ENCODE peak calls at places on chromosomes 1 and 21, in ten cellular contexts. One of them, this sample, is unnamed.

GRCh38 chr21:22468893-22469292 is 1470.7 kb downstream of the NCAM2 start:
- DNase-seq in activated T-helper 1 cell treated with anti-CD3 and anti-CD28 coated beads, Interleukin-12 subunit alpha, Interleukin-12 subunit beta, Interleukin-2, Interleukin-4 antibody, amounts not matched to agents 30 ng/mL and 10 ng/mL and 1 ng/mL, durations not matched to agents 14 hours and 24 hours and 36 hours: no peak
- DNase-seq in stomach: no peak
- DNase-seq in trophoblast cell: no peak
- DNase-seq in activated CD8-positive, alpha-beta memory T cell treated with anti-CD3 and anti-CD28 coated beads for 48 hours: no peak
- DNase-seq in memory B cell: no peak
- DNase-seq in LoVo: no peak
- DNase-seq in AG08396: no peak
- DNase-seq in T-helper 2 cell: no peak
- DNase-seq in activated CD4-positive, alpha-beta T cell treated with anti-CD3 and anti-CD28 coated beads, Interleukin-2, amount 10 ng/mL, durations not matched to agents 24 days and 14 days: no peak
- DNase-seq in this sample: no peak

GRCh38 chr1:156004843-156005593 is 15.7 kb downstream of the SSR2 start:
- DNase-seq in trophoblast cell: no peak
- DNase-seq in LoVo: no peak
- DNase-seq in AG08396: no peak
- DNase-seq in activated CD8-positive, alpha-beta memory T cell treated with anti-CD3 and anti-CD28 coated beads for 48 hours: no peak
- DNase-seq in memory B cell: no peak
- DNase-seq in stomach: peak; percentile 57
- DNase-seq in T-helper 2 cell: peak; percentile 61
- DNase-seq in activated T-helper 1 cell treated with anti-CD3 and anti-CD28 coated beads, Interleukin-12 subunit alpha, Interleukin-12 subunit beta, Interleukin-2, Interleukin-4 antibody, amounts not matched to agents 30 ng/mL and 10 ng/mL and 1 ng/mL, durations not matched to agents 14 hours and 24 hours and 36 hours: peak; percentile 38
- DNase-seq in activated CD4-positive, alpha-beta T cell treated with anti-CD3 and anti-CD28 coated beads, Interleukin-2, amount 10 ng/mL, durations not matched to agents 24 days and 14 days: peak; percentile 81
- DNase-seq in this sample: peak; percentile 9

GRCh38 chr1:184624626-184625025 is 130.0 kb downstream of the EDEM3 start:
- DNase-seq in AG08396: no peak
- DNase-seq in activated T-helper 1 cell treated with anti-CD3 and anti-CD28 coated beads, Interleukin-12 subunit alpha, Interleukin-12 subunit beta, Interleukin-2, Interleukin-4 antibody, amounts not matched to agents 30 ng/mL and 10 ng/mL and 1 ng/mL, durations not matched to agents 14 hours and 24 hours and 36 hours: no peak
- DNase-seq in memory B cell: no peak
- DNase-seq in activated CD8-positive, alpha-beta memory T cell treated with anti-CD3 and anti-CD28 coated beads for 48 hours: no peak
- DNase-seq in stomach: no peak
- DNase-seq in LoVo: no peak
- DNase-seq in trophoblast cell: peak; percentile 48
- DNase-seq in T-helper 2 cell: no peak
- DNase-seq in activated CD4-positive, alpha-beta T cell treated with anti-CD3 and anti-CD28 coated beads, Interleukin-2, amount 10 ng/mL, durations not matched to agents 24 days and 14 days: no peak
- DNase-seq in this sample: no peak

GRCh38 chr1:100362821-100363466 is 10.6 kb downstream of the CDC14A start:
- DNase-seq in activated CD4-positive, alpha-beta T cell treated with anti-CD3 and anti-CD28 coated beads, Interleukin-2, amount 10 ng/mL, durations not matched to agents 24 days and 14 days: peak; percentile 45
- DNase-seq in LoVo: no peak
- DNase-seq in trophoblast cell: no peak
- DNase-seq in memory B cell: no peak
- DNase-seq in stomach: no peak
- DNase-seq in T-helper 2 cell: peak; percentile 55
- DNase-seq in AG08396: no peak
- DNase-seq in activated CD8-positive, alpha-beta memory T cell treated with anti-CD3 and anti-CD28 coated beads for 48 hours: no peak
- DNase-seq in activated T-helper 1 cell treated with anti-CD3 and anti-CD28 coated beads, Interleukin-12 subunit alpha, Interleukin-12 subunit beta, Interleukin-2, Interleukin-4 antibody, amounts not matched to agents 30 ng/mL and 10 ng/mL and 1 ng/mL, durations not matched to agents 14 hours and 24 hours and 36 hours: no peak
- DNase-seq in this sample: no peak

GRCh38 chr1:227916655-227917054 is 31.1 kb downstream of the WNT9A start:
- DNase-seq in T-helper 2 cell: no peak
- DNase-seq in stomach: no peak
- DNase-seq in AG08396: no peak
- DNase-seq in activated CD8-positive, alpha-beta memory T cell treated with anti-CD3 and anti-CD28 coated beads for 48 hours: no peak
- DNase-seq in activated CD4-positive, alpha-beta T cell treated with anti-CD3 and anti-CD28 coated beads, Interleukin-2, amount 10 ng/mL, durations not matched to agents 24 days and 14 days: no peak
- DNase-seq in LoVo: no peak
- DNase-seq in activated T-helper 1 cell treated with anti-CD3 and anti-CD28 coated beads, Interleukin-12 subunit alpha, Interleukin-12 subunit beta, Interleukin-2, Interleukin-4 antibody, amounts not matched to agents 30 ng/mL and 10 ng/mL and 1 ng/mL, durations not matched to agents 14 hours and 24 hours and 36 hours: no peak
- DNase-seq in trophoblast cell: no peak
- DNase-seq in memory B cell: no peak
- DNase-seq in this sample: no peak

GRCh38 chr1:72724951-72725863 is 442.9 kb upstream of the NEGR1 start:
- DNase-seq in activated T-helper 1 cell treated with anti-CD3 and anti-CD28 coated beads, Interleukin-12 subunit alpha, Interleukin-12 subunit beta, Interleukin-2, Interleukin-4 antibody, amounts not matched to agents 30 ng/mL and 10 ng/mL and 1 ng/mL, durations not matched to agents 14 hours and 24 hours and 36 hours: no peak
- DNase-seq in stomach: no peak
- DNase-seq in activated CD8-positive, alpha-beta memory T cell treated with anti-CD3 and anti-CD28 coated beads for 48 hours: no peak
- DNase-seq in activated CD4-positive, alpha-beta T cell treated with anti-CD3 and anti-CD28 coated beads, Interleukin-2, amount 10 ng/mL, durations not matched to agents 24 days and 14 days: no peak
- DNase-seq in trophoblast cell: no peak
- DNase-seq in LoVo: no peak
- DNase-seq in memory B cell: no peak
- DNase-seq in AG08396: no peak
- DNase-seq in T-helper 2 cell: no peak
- DNase-seq in this sample: no peak

GRCh38 chr1:154453155-154453554 is 48.0 kb downstream of the IL6R start:
- DNase-seq in LoVo: no peak
- DNase-seq in activated CD8-positive, alpha-beta memory T cell treated with anti-CD3 and anti-CD28 coated beads for 48 hours: no peak
- DNase-seq in T-helper 2 cell: no peak
- DNase-seq in activated T-helper 1 cell treated with anti-CD3 and anti-CD28 coated beads, Interleukin-12 subunit alpha, Interleukin-12 subunit beta, Interleukin-2, Interleukin-4 antibody, amounts not matched to agents 30 ng/mL and 10 ng/mL and 1 ng/mL, durations not matched to agents 14 hours and 24 hours and 36 hours: no peak
- DNase-seq in activated CD4-positive, alpha-beta T cell treated with anti-CD3 and anti-CD28 coated beads, Interleukin-2, amount 10 ng/mL, durations not matched to agents 24 days and 14 days: no peak
- DNase-seq in AG08396: no peak
- DNase-seq in memory B cell: no peak
- DNase-seq in stomach: no peak
- DNase-seq in trophoblast cell: no peak
- DNase-seq in this sample: no peak

GRCh38 chr1:204313675-204314074 is 46.1 kb downstream of the PLEKHA6 start:
- DNase-seq in AG08396: no peak
- DNase-seq in activated T-helper 1 cell treated with anti-CD3 and anti-CD28 coated beads, Interleukin-12 subunit alpha, Interleukin-12 subunit beta, Interleukin-2, Interleukin-4 antibody, amounts not matched to agents 30 ng/mL and 10 ng/mL and 1 ng/mL, durations not matched to agents 14 hours and 24 hours and 36 hours: no peak
- DNase-seq in stomach: no peak
- DNase-seq in activated CD4-positive, alpha-beta T cell treated with anti-CD3 and anti-CD28 coated beads, Interleukin-2, amount 10 ng/mL, durations not matched to agents 24 days and 14 days: no peak
- DNase-seq in T-helper 2 cell: no peak
- DNase-seq in memory B cell: no peak
- DNase-seq in LoVo: no peak
- DNase-seq in trophoblast cell: no peak
- DNase-seq in activated CD8-positive, alpha-beta memory T cell treated with anti-CD3 and anti-CD28 coated beads for 48 hours: no peak
- DNase-seq in this sample: no peak

GRCh38 chr1:84877592-84877991 is 15.4 kb downstream of the LPAR3 start:
- DNase-seq in memory B cell: no peak
- DNase-seq in LoVo: no peak
- DNase-seq in activated CD8-positive, alpha-beta memory T cell treated with anti-CD3 and anti-CD28 coated beads for 48 hours: no peak
- DNase-seq in trophoblast cell: no peak
- DNase-seq in stomach: no peak
- DNase-seq in activated T-helper 1 cell treated with anti-CD3 and anti-CD28 coated beads, Interleukin-12 subunit alpha, Interleukin-12 subunit beta, Interleukin-2, Interleukin-4 antibody, amounts not matched to agents 30 ng/mL and 10 ng/mL and 1 ng/mL, durations not matched to agents 14 hours and 24 hours and 36 hours: no peak
- DNase-seq in AG08396: peak; percentile 36
- DNase-seq in activated CD4-positive, alpha-beta T cell treated with anti-CD3 and anti-CD28 coated beads, Interleukin-2, amount 10 ng/mL, durations not matched to agents 24 days and 14 days: no peak
- DNase-seq in T-helper 2 cell: no peak
- DNase-seq in this sample: no peak

GRCh38 chr21:45979141-45979631 is 2.4 kb upstream of the COL6A1 start:
- DNase-seq in AG08396: no peak
- DNase-seq in trophoblast cell: no peak
- DNase-seq in activated T-helper 1 cell treated with anti-CD3 and anti-CD28 coated beads, Interleukin-12 subunit alpha, Interleukin-12 subunit beta, Interleukin-2, Interleukin-4 antibody, amounts not matched to agents 30 ng/mL and 10 ng/mL and 1 ng/mL, durations not matched to agents 14 hours and 24 hours and 36 hours: no peak
- DNase-seq in activated CD8-positive, alpha-beta memory T cell treated with anti-CD3 and anti-CD28 coated beads for 48 hours: no peak
- DNase-seq in memory B cell: no peak
- DNase-seq in stomach: no peak
- DNase-seq in T-helper 2 cell: no peak
- DNase-seq in LoVo: no peak
- DNase-seq in activated CD4-positive, alpha-beta T cell treated with anti-CD3 and anti-CD28 coated beads, Interleukin-2, amount 10 ng/mL, durations not matched to agents 24 days and 14 days: no peak
- DNase-seq in this sample: no peak

GRCh38 chr1:172408958-172409357 is 11.5 kb upstream of the C1orf105 start:
- DNase-seq in activated CD8-positive, alpha-beta memory T cell treated with anti-CD3 and anti-CD28 coated beads for 48 hours: no peak
- DNase-seq in AG08396: no peak
- DNase-seq in activated T-helper 1 cell treated with anti-CD3 and anti-CD28 coated beads, Interleukin-12 subunit alpha, Interleukin-12 subunit beta, Interleukin-2, Interleukin-4 antibody, amounts not matched to agents 30 ng/mL and 10 ng/mL and 1 ng/mL, durations not matched to agents 14 hours and 24 hours and 36 hours: no peak
- DNase-seq in memory B cell: no peak
- DNase-seq in LoVo: no peak
- DNase-seq in activated CD4-positive, alpha-beta T cell treated with anti-CD3 and anti-CD28 coated beads, Interleukin-2, amount 10 ng/mL, durations not matched to agents 24 days and 14 days: no peak
- DNase-seq in T-helper 2 cell: no peak
- DNase-seq in stomach: no peak
- DNase-seq in trophoblast cell: peak; percentile 64
- DNase-seq in this sample: no peak

GRCh38 chr1:29417558-29417858 is 181.2 kb downstream of the PTPRU start:
- DNase-seq in memory B cell: no peak
- DNase-seq in activated T-helper 1 cell treated with anti-CD3 and anti-CD28 coated beads, Interleukin-12 subunit alpha, Interleukin-12 subunit beta, Interleukin-2, Interleukin-4 antibody, amounts not matched to agents 30 ng/mL and 10 ng/mL and 1 ng/mL, durations not matched to agents 14 hours and 24 hours and 36 hours: no peak
- DNase-seq in stomach: no peak
- DNase-seq in trophoblast cell: no peak
- DNase-seq in LoVo: no peak
- DNase-seq in AG08396: no peak
- DNase-seq in activated CD4-positive, alpha-beta T cell treated with anti-CD3 and anti-CD28 coated beads, Interleukin-2, amount 10 ng/mL, durations not matched to agents 24 days and 14 days: no peak
- DNase-seq in T-helper 2 cell: no peak
- DNase-seq in activated CD8-positive, alpha-beta memory T cell treated with anti-CD3 and anti-CD28 coated beads for 48 hours: no peak
- DNase-seq in this sample: no peak

GRCh38 chr1:203158967-203159665 is 16.5 kb downstream of the MYBPH start:
- DNase-seq in LoVo: no peak
- DNase-seq in memory B cell: no peak
- DNase-seq in T-helper 2 cell: no peak
- DNase-seq in stomach: no peak
- DNase-seq in trophoblast cell: no peak
- DNase-seq in activated T-helper 1 cell treated with anti-CD3 and anti-CD28 coated beads, Interleukin-12 subunit alpha, Interleukin-12 subunit beta, Interleukin-2, Interleukin-4 antibody, amounts not matched to agents 30 ng/mL and 10 ng/mL and 1 ng/mL, durations not matched to agents 14 hours and 24 hours and 36 hours: no peak
- DNase-seq in AG08396: no peak
- DNase-seq in activated CD8-positive, alpha-beta memory T cell treated with anti-CD3 and anti-CD28 coated beads for 48 hours: no peak
- DNase-seq in activated CD4-positive, alpha-beta T cell treated with anti-CD3 and anti-CD28 coated beads, Interleukin-2, amount 10 ng/mL, durations not matched to agents 24 days and 14 days: no peak
- DNase-seq in this sample: no peak

GRCh38 chr1:33972676-33973395 is 109.0 kb downstream of the HMGB4 start:
- DNase-seq in LoVo: no peak
- DNase-seq in activated CD8-positive, alpha-beta memory T cell treated with anti-CD3 and anti-CD28 coated beads for 48 hours: no peak
- DNase-seq in stomach: no peak
- DNase-seq in AG08396: no peak
- DNase-seq in memory B cell: no peak
- DNase-seq in activated CD4-positive, alpha-beta T cell treated with anti-CD3 and anti-CD28 coated beads, Interleukin-2, amount 10 ng/mL, durations not matched to agents 24 days and 14 days: no peak
- DNase-seq in activated T-helper 1 cell treated with anti-CD3 and anti-CD28 coated beads, Interleukin-12 subunit alpha, Interleukin-12 subunit beta, Interleukin-2, Interleukin-4 antibody, amounts not matched to agents 30 ng/mL and 10 ng/mL and 1 ng/mL, durations not matched to agents 14 hours and 24 hours and 36 hours: no peak
- DNase-seq in trophoblast cell: no peak
- DNase-seq in T-helper 2 cell: no peak
- DNase-seq in this sample: no peak

GRCh38 chr1:84089470-84090261 is 54.4 kb upstream of the PRKACB start:
- DNase-seq in T-helper 2 cell: no peak
- DNase-seq in activated T-helper 1 cell treated with anti-CD3 and anti-CD28 coated beads, Interleukin-12 subunit alpha, Interleukin-12 subunit beta, Interleukin-2, Interleukin-4 antibody, amounts not matched to agents 30 ng/mL and 10 ng/mL and 1 ng/mL, durations not matched to agents 14 hours and 24 hours and 36 hours: no peak
- DNase-seq in LoVo: peak; percentile 72
- DNase-seq in memory B cell: no peak
- DNase-seq in stomach: no peak
- DNase-seq in activated CD8-positive, alpha-beta memory T cell treated with anti-CD3 and anti-CD28 coated beads for 48 hours: no peak
- DNase-seq in AG08396: no peak
- DNase-seq in trophoblast cell: no peak
- DNase-seq in activated CD4-positive, alpha-beta T cell treated with anti-CD3 and anti-CD28 coated beads, Interleukin-2, amount 10 ng/mL, durations not matched to agents 24 days and 14 days: no peak
- DNase-seq in this sample: no peak

GRCh38 chr21:45364464-45365185 is 40.3 kb upstream of the COL18A1 start:
- DNase-seq in trophoblast cell: no peak
- DNase-seq in activated CD8-positive, alpha-beta memory T cell treated with anti-CD3 and anti-CD28 coated beads for 48 hours: no peak
- DNase-seq in activated T-helper 1 cell treated with anti-CD3 and anti-CD28 coated beads, Interleukin-12 subunit alpha, Interleukin-12 subunit beta, Interleukin-2, Interleukin-4 antibody, amounts not matched to agents 30 ng/mL and 10 ng/mL and 1 ng/mL, durations not matched to agents 14 hours and 24 hours and 36 hours: no peak
- DNase-seq in activated CD4-positive, alpha-beta T cell treated with anti-CD3 and anti-CD28 coated beads, Interleukin-2, amount 10 ng/mL, durations not matched to agents 24 days and 14 days: no peak
- DNase-seq in T-helper 2 cell: no peak
- DNase-seq in LoVo: no peak
- DNase-seq in stomach: no peak
- DNase-seq in memory B cell: no peak
- DNase-seq in AG08396: peak; percentile 60
- DNase-seq in this sample: no peak

GRCh38 chr1:63612971-63613370 is 19.8 kb downstream of the PGM1 start:
- DNase-seq in activated T-helper 1 cell treated with anti-CD3 and anti-CD28 coated beads, Interleukin-12 subunit alpha, Interleukin-12 subunit beta, Interleukin-2, Interleukin-4 antibody, amounts not matched to agents 30 ng/mL and 10 ng/mL and 1 ng/mL, durations not matched to agents 14 hours and 24 hours and 36 hours: no peak
- DNase-seq in activated CD4-positive, alpha-beta T cell treated with anti-CD3 and anti-CD28 coated beads, Interleukin-2, amount 10 ng/mL, durations not matched to agents 24 days and 14 days: no peak
- DNase-seq in AG08396: no peak
- DNase-seq in stomach: no peak
- DNase-seq in memory B cell: no peak
- DNase-seq in trophoblast cell: peak; percentile 40
- DNase-seq in LoVo: no peak
- DNase-seq in T-helper 2 cell: no peak
- DNase-seq in activated CD8-positive, alpha-beta memory T cell treated with anti-CD3 and anti-CD28 coated beads for 48 hours: no peak
- DNase-seq in this sample: no peak

GRCh38 chr1:94273111-94273510 is 35.7 kb upstream of the ARHGAP29 start:
- DNase-seq in activated CD8-positive, alpha-beta memory T cell treated with anti-CD3 and anti-CD28 coated beads for 48 hours: no peak
- DNase-seq in stomach: no peak
- DNase-seq in T-helper 2 cell: no peak
- DNase-seq in AG08396: no peak
- DNase-seq in activated CD4-positive, alpha-beta T cell treated with anti-CD3 and anti-CD28 coated beads, Interleukin-2, amount 10 ng/mL, durations not matched to agents 24 days and 14 days: no peak
- DNase-seq in memory B cell: no peak
- DNase-seq in LoVo: no peak
- DNase-seq in activated T-helper 1 cell treated with anti-CD3 and anti-CD28 coated beads, Interleukin-12 subunit alpha, Interleukin-12 subunit beta, Interleukin-2, Interleukin-4 antibody, amounts not matched to agents 30 ng/mL and 10 ng/mL and 1 ng/mL, durations not matched to agents 14 hours and 24 hours and 36 hours: no peak
- DNase-seq in trophoblast cell: no peak
- DNase-seq in this sample: no peak

GRCh38 chr1:6126028-6126427 is 54.1 kb downstream of the CHD5 start:
- DNase-seq in LoVo: no peak
- DNase-seq in trophoblast cell: no peak
- DNase-seq in activated T-helper 1 cell treated with anti-CD3 and anti-CD28 coated beads, Interleukin-12 subunit alpha, Interleukin-12 subunit beta, Interleukin-2, Interleukin-4 antibody, amounts not matched to agents 30 ng/mL and 10 ng/mL and 1 ng/mL, durations not matched to agents 14 hours and 24 hours and 36 hours: no peak
- DNase-seq in AG08396: no peak
- DNase-seq in activated CD8-positive, alpha-beta memory T cell treated with anti-CD3 and anti-CD28 coated beads for 48 hours: no peak
- DNase-seq in stomach: no peak
- DNase-seq in memory B cell: no peak
- DNase-seq in activated CD4-positive, alpha-beta T cell treated with anti-CD3 and anti-CD28 coated beads, Interleukin-2, amount 10 ng/mL, durations not matched to agents 24 days and 14 days: no peak
- DNase-seq in T-helper 2 cell: no peak
- DNase-seq in this sample: no peak

GRCh38 chr1:53508991-53509663 is 49.9 kb downstream of the DMRTB1 start:
- DNase-seq in activated CD4-positive, alpha-beta T cell treated with anti-CD3 and anti-CD28 coated beads, Interleukin-2, amount 10 ng/mL, durations not matched to agents 24 days and 14 days: no peak
- DNase-seq in LoVo: no peak
- DNase-seq in T-helper 2 cell: no peak
- DNase-seq in trophoblast cell: no peak
- DNase-seq in activated CD8-positive, alpha-beta memory T cell treated with anti-CD3 and anti-CD28 coated beads for 48 hours: no peak
- DNase-seq in memory B cell: no peak
- DNase-seq in AG08396: peak; percentile 57
- DNase-seq in stomach: no peak
- DNase-seq in activated T-helper 1 cell treated with anti-CD3 and anti-CD28 coated beads, Interleukin-12 subunit alpha, Interleukin-12 subunit beta, Interleukin-2, Interleukin-4 antibody, amounts not matched to agents 30 ng/mL and 10 ng/mL and 1 ng/mL, durations not matched to agents 14 hours and 24 hours and 36 hours: no peak
- DNase-seq in this sample: no peak

GRCh38 chr1:95207223-95207935 is 26.6 kb upstream of the RWDD3 start:
- DNase-seq in trophoblast cell: no peak
- DNase-seq in T-helper 2 cell: no peak
- DNase-seq in activated CD8-positive, alpha-beta memory T cell treated with anti-CD3 and anti-CD28 coated beads for 48 hours: no peak
- DNase-seq in memory B cell: no peak
- DNase-seq in AG08396: no peak
- DNase-seq in activated T-helper 1 cell treated with anti-CD3 and anti-CD28 coated beads, Interleukin-12 subunit alpha, Interleukin-12 subunit beta, Interleukin-2, Interleukin-4 antibody, amounts not matched to agents 30 ng/mL and 10 ng/mL and 1 ng/mL, durations not matched to agents 14 hours and 24 hours and 36 hours: no peak
- DNase-seq in LoVo: no peak
- DNase-seq in stomach: peak; percentile 31
- DNase-seq in activated CD4-positive, alpha-beta T cell treated with anti-CD3 and anti-CD28 coated beads, Interleukin-2, amount 10 ng/mL, durations not matched to agents 24 days and 14 days: no peak
- DNase-seq in this sample: no peak

GRCh38 chr1:195899762-195900352 is 708.4 kb downstream of the KCNT2 start:
- DNase-seq in trophoblast cell: no peak
- DNase-seq in LoVo: no peak
- DNase-seq in memory B cell: no peak
- DNase-seq in stomach: no peak
- DNase-seq in AG08396: peak; percentile 2
- DNase-seq in activated CD8-positive, alpha-beta memory T cell treated with anti-CD3 and anti-CD28 coated beads for 48 hours: no peak
- DNase-seq in T-helper 2 cell: no peak
- DNase-seq in activated CD4-positive, alpha-beta T cell treated with anti-CD3 and anti-CD28 coated beads, Interleukin-2, amount 10 ng/mL, durations not matched to agents 24 days and 14 days: no peak
- DNase-seq in activated T-helper 1 cell treated with anti-CD3 and anti-CD28 coated beads, Interleukin-12 subunit alpha, Interleukin-12 subunit beta, Interleukin-2, Interleukin-4 antibody, amounts not matched to agents 30 ng/mL and 10 ng/mL and 1 ng/mL, durations not matched to agents 14 hours and 24 hours and 36 hours: no peak
- DNase-seq in this sample: no peak

GRCh38 chr1:11407301-11407994 is 71.5 kb upstream of the DISP3 start:
- DNase-seq in stomach: no peak
- DNase-seq in activated CD4-positive, alpha-beta T cell treated with anti-CD3 and anti-CD28 coated beads, Interleukin-2, amount 10 ng/mL, durations not matched to agents 24 days and 14 days: peak; percentile 80
- DNase-seq in LoVo: no peak
- DNase-seq in trophoblast cell: no peak
- DNase-seq in activated T-helper 1 cell treated with anti-CD3 and anti-CD28 coated beads, Interleukin-12 subunit alpha, Interleukin-12 subunit beta, Interleukin-2, Interleukin-4 antibody, amounts not matched to agents 30 ng/mL and 10 ng/mL and 1 ng/mL, durations not matched to agents 14 hours and 24 hours and 36 hours: peak; percentile 15
- DNase-seq in T-helper 2 cell: no peak
- DNase-seq in memory B cell: no peak
- DNase-seq in AG08396: no peak
- DNase-seq in activated CD8-positive, alpha-beta memory T cell treated with anti-CD3 and anti-CD28 coated beads for 48 hours: no peak
- DNase-seq in this sample: peak; percentile 36

GRCh38 chr1:90713741-90714509 is 3.2 kb downstream of the BARHL2 start:
- DNase-seq in memory B cell: no peak
- DNase-seq in trophoblast cell: no peak
- DNase-seq in stomach: no peak
- DNase-seq in LoVo: no peak
- DNase-seq in AG08396: peak; percentile 17
- DNase-seq in T-helper 2 cell: no peak
- DNase-seq in activated CD4-positive, alpha-beta T cell treated with anti-CD3 and anti-CD28 coated beads, Interleukin-2, amount 10 ng/mL, durations not matched to agents 24 days and 14 days: no peak
- DNase-seq in activated CD8-positive, alpha-beta memory T cell treated with anti-CD3 and anti-CD28 coated beads for 48 hours: no peak
- DNase-seq in activated T-helper 1 cell treated with anti-CD3 and anti-CD28 coated beads, Interleukin-12 subunit alpha, Interleukin-12 subunit beta, Interleukin-2, Interleukin-4 antibody, amounts not matched to agents 30 ng/mL and 10 ng/mL and 1 ng/mL, durations not matched to agents 14 hours and 24 hours and 36 hours: no peak
- DNase-seq in this sample: no peak

GRCh38 chr1:234698624-234699023 is 88.6 kb upstream of the IRF2BP2 start:
- DNase-seq in LoVo: no peak
- DNase-seq in activated T-helper 1 cell treated with anti-CD3 and anti-CD28 coated beads, Interleukin-12 subunit alpha, Interleukin-12 subunit beta, Interleukin-2, Interleukin-4 antibody, amounts not matched to agents 30 ng/mL and 10 ng/mL and 1 ng/mL, durations not matched to agents 14 hours and 24 hours and 36 hours: no peak
- DNase-seq in activated CD8-positive, alpha-beta memory T cell treated with anti-CD3 and anti-CD28 coated beads for 48 hours: no peak
- DNase-seq in memory B cell: no peak
- DNase-seq in stomach: no peak
- DNase-seq in T-helper 2 cell: no peak
- DNase-seq in AG08396: no peak
- DNase-seq in trophoblast cell: no peak
- DNase-seq in activated CD4-positive, alpha-beta T cell treated with anti-CD3 and anti-CD28 coated beads, Interleukin-2, amount 10 ng/mL, durations not matched to agents 24 days and 14 days: no peak
- DNase-seq in this sample: no peak

GRCh38 chr1:28328228-28328648 is 602 bp upstream of the MED18 start:
- DNase-seq in T-helper 2 cell: no peak
- DNase-seq in stomach: no peak
- DNase-seq in activated T-helper 1 cell treated with anti-CD3 and anti-CD28 coated beads, Interleukin-12 subunit alpha, Interleukin-12 subunit beta, Interleukin-2, Interleukin-4 antibody, amounts not matched to agents 30 ng/mL and 10 ng/mL and 1 ng/mL, durations not matched to agents 14 hours and 24 hours and 36 hours: no peak
- DNase-seq in LoVo: no peak
- DNase-seq in trophoblast cell: no peak
- DNase-seq in activated CD8-positive, alpha-beta memory T cell treated with anti-CD3 and anti-CD28 coated beads for 48 hours: no peak
- DNase-seq in AG08396: no peak
- DNase-seq in memory B cell: peak; percentile 15
- DNase-seq in activated CD4-positive, alpha-beta T cell treated with anti-CD3 and anti-CD28 coated beads, Interleukin-2, amount 10 ng/mL, durations not matched to agents 24 days and 14 days: no peak
- DNase-seq in this sample: no peak

GRCh38 chr1:1437904-1438376 is 2.5 kb downstream of the VWA1 start:
- DNase-seq in activated CD8-positive, alpha-beta memory T cell treated with anti-CD3 and anti-CD28 coated beads for 48 hours: no peak
- DNase-seq in T-helper 2 cell: no peak
- DNase-seq in activated CD4-positive, alpha-beta T cell treated with anti-CD3 and anti-CD28 coated beads, Interleukin-2, amount 10 ng/mL, durations not matched to agents 24 days and 14 days: no peak
- DNase-seq in memory B cell: no peak
- DNase-seq in AG08396: peak; percentile 35
- DNase-seq in LoVo: no peak
- DNase-seq in stomach: peak; percentile 73
- DNase-seq in activated T-helper 1 cell treated with anti-CD3 and anti-CD28 coated beads, Interleukin-12 subunit alpha, Interleukin-12 subunit beta, Interleukin-2, Interleukin-4 antibody, amounts not matched to agents 30 ng/mL and 10 ng/mL and 1 ng/mL, durations not matched to agents 14 hours and 24 hours and 36 hours: no peak
- DNase-seq in trophoblast cell: no peak
- DNase-seq in this sample: no peak

GRCh38 chr1:173714441-173714758 is 381 bp upstream of the KLHL20 start:
- DNase-seq in AG08396: no peak
- DNase-seq in stomach: no peak
- DNase-seq in trophoblast cell: no peak
- DNase-seq in T-helper 2 cell: no peak
- DNase-seq in LoVo: no peak
- DNase-seq in activated CD8-positive, alpha-beta memory T cell treated with anti-CD3 and anti-CD28 coated beads for 48 hours: no peak
- DNase-seq in activated CD4-positive, alpha-beta T cell treated with anti-CD3 and anti-CD28 coated beads, Interleukin-2, amount 10 ng/mL, durations not matched to agents 24 days and 14 days: no peak
- DNase-seq in activated T-helper 1 cell treated with anti-CD3 and anti-CD28 coated beads, Interleukin-12 subunit alpha, Interleukin-12 subunit beta, Interleukin-2, Interleukin-4 antibody, amounts not matched to agents 30 ng/mL and 10 ng/mL and 1 ng/mL, durations not matched to agents 14 hours and 24 hours and 36 hours: no peak
- DNase-seq in memory B cell: no peak
- DNase-seq in this sample: no peak

This sample was measured in activated effector memory CD4-positive, alpha-beta T cell treated with Interleukin-2 at 50 U/mL for 16 hours.